ENCODE peak calls at places on chromosomes 3 and 15, in eight cellular contexts. One of them, this sample, is unnamed.

GRCh38 chr15:78837131-78837530 is 25.9 kb upstream of the ADAMTS7 start:
- DNase-seq in esophagus muscularis mucosa: no peak
- DNase-seq in stomach: no peak
- DNase-seq in HCT116: no peak
- DNase-seq in endothelial cell of umbilical vein: no peak
- DNase-seq in spleen: no peak
- DNase-seq in transverse colon: no peak
- DNase-seq in prostate gland: no peak
- DNase-seq in this sample: no peak

GRCh38 chr3:133935843-133936825 is 40.5 kb upstream of the RAB6B start:
- DNase-seq in esophagus muscularis mucosa: peak; percentile 88
- DNase-seq in stomach: peak; percentile 4
- DNase-seq in HCT116: no peak
- DNase-seq in endothelial cell of umbilical vein: no peak
- DNase-seq in spleen: peak; percentile 44
- DNase-seq in transverse colon: no peak
- DNase-seq in prostate gland: no peak
- DNase-seq in this sample: peak; percentile 28

GRCh38 chr3:15860014-15860934 is 62.5 kb upstream of the ANKRD28 start:
- DNase-seq in esophagus muscularis mucosa: no peak
- DNase-seq in stomach: peak; percentile 29
- DNase-seq in HCT116: peak; percentile 49
- DNase-seq in endothelial cell of umbilical vein: peak; percentile 32
- DNase-seq in spleen: peak; percentile 90
- DNase-seq in transverse colon: peak; percentile 46
- DNase-seq in prostate gland: peak; percentile 51
- DNase-seq in this sample: peak; percentile 75

GRCh38 chr3:179189764-179190163 is 41.6 kb downstream of the PIK3CA start:
- DNase-seq in esophagus muscularis mucosa: no peak
- DNase-seq in stomach: no peak
- DNase-seq in HCT116: no peak
- DNase-seq in endothelial cell of umbilical vein: peak; percentile 45
- DNase-seq in spleen: no peak
- DNase-seq in transverse colon: no peak
- DNase-seq in prostate gland: no peak
- DNase-seq in this sample: no peak

GRCh38 chr3:136350132-136350531 is 100.0 kb downstream of the PCCB start:
- DNase-seq in esophagus muscularis mucosa: no peak
- DNase-seq in stomach: no peak
- DNase-seq in HCT116: no peak
- DNase-seq in endothelial cell of umbilical vein: no peak
- DNase-seq in spleen: no peak
- DNase-seq in transverse colon: peak; percentile 14
- DNase-seq in prostate gland: no peak
- DNase-seq in this sample: peak; percentile 73

GRCh38 chr15:52233405-52233804 is 42.2 kb upstream of the GNB5 start:
- DNase-seq in esophagus muscularis mucosa: no peak
- DNase-seq in stomach: no peak
- DNase-seq in HCT116: no peak
- DNase-seq in endothelial cell of umbilical vein: no peak
- DNase-seq in spleen: no peak
- DNase-seq in transverse colon: no peak
- DNase-seq in prostate gland: no peak
- DNase-seq in this sample: no peak

GRCh38 chr3:15708882-15709677 is 88.7 kb downstream of the ANKRD28 start:
- DNase-seq in esophagus muscularis mucosa: no peak
- DNase-seq in stomach: no peak
- DNase-seq in HCT116: no peak
- DNase-seq in endothelial cell of umbilical vein: peak; percentile 39
- DNase-seq in spleen: no peak
- DNase-seq in transverse colon: no peak
- DNase-seq in prostate gland: no peak
- DNase-seq in this sample: no peak

GRCh38 chr3:24401090-24401810 is 93.4 kb downstream of the THRB start:
- DNase-seq in esophagus muscularis mucosa: no peak
- DNase-seq in stomach: no peak
- DNase-seq in HCT116: no peak
- DNase-seq in endothelial cell of umbilical vein: no peak
- DNase-seq in spleen: no peak
- DNase-seq in transverse colon: no peak
- DNase-seq in prostate gland: no peak
- DNase-seq in this sample: no peak

GRCh38 chr3:34957707-34958106 is 681.6 kb upstream of the ARPP21 start:
- DNase-seq in esophagus muscularis mucosa: no peak
- DNase-seq in stomach: no peak
- DNase-seq in HCT116: no peak
- DNase-seq in endothelial cell of umbilical vein: no peak
- DNase-seq in spleen: no peak
- DNase-seq in transverse colon: no peak
- DNase-seq in prostate gland: no peak
- DNase-seq in this sample: no peak

GRCh38 chr3:150184426-150185071 is 213.9 kb upstream of the PFN2 start:
- DNase-seq in esophagus muscularis mucosa: no peak
- DNase-seq in stomach: no peak
- DNase-seq in HCT116: no peak
- DNase-seq in endothelial cell of umbilical vein: no peak
- DNase-seq in spleen: no peak
- DNase-seq in transverse colon: no peak
- DNase-seq in prostate gland: no peak
- DNase-seq in this sample: no peak

GRCh38 chr15:60134609-60135008 is 130.5 kb downstream of the FOXB1 start:
- DNase-seq in esophagus muscularis mucosa: peak; percentile 29
- DNase-seq in stomach: no peak
- DNase-seq in HCT116: no peak
- DNase-seq in endothelial cell of umbilical vein: no peak
- DNase-seq in spleen: no peak
- DNase-seq in transverse colon: no peak
- DNase-seq in prostate gland: no peak
- DNase-seq in this sample: no peak

GRCh38 chr3:53069422-53070068 is 23.7 kb upstream of the SFMBT1 start:
- DNase-seq in esophagus muscularis mucosa: no peak
- DNase-seq in stomach: no peak
- DNase-seq in HCT116: no peak
- DNase-seq in endothelial cell of umbilical vein: no peak
- DNase-seq in spleen: peak; percentile 41
- DNase-seq in transverse colon: no peak
- DNase-seq in prostate gland: no peak
- DNase-seq in this sample: peak; percentile 24

GRCh38 chr3:185865277-185865676 is 40.4 kb upstream of the IGF2BP2 start:
- DNase-seq in esophagus muscularis mucosa: no peak
- DNase-seq in stomach: no peak
- DNase-seq in HCT116: no peak
- DNase-seq in endothelial cell of umbilical vein: no peak
- DNase-seq in spleen: no peak
- DNase-seq in transverse colon: no peak
- DNase-seq in prostate gland: no peak
- DNase-seq in this sample: no peak

GRCh38 chr3:66638717-66639116 is 137.9 kb upstream of the LRIG1 start:
- DNase-seq in esophagus muscularis mucosa: no peak
- DNase-seq in stomach: no peak
- DNase-seq in HCT116: peak; percentile 8
- DNase-seq in endothelial cell of umbilical vein: no peak
- DNase-seq in spleen: no peak
- DNase-seq in transverse colon: no peak
- DNase-seq in prostate gland: no peak
- DNase-seq in this sample: no peak

GRCh38 chr15:63517614-63518013 is 13.2 kb downstream of the USP3 start:
- DNase-seq in esophagus muscularis mucosa: peak; percentile 57
- DNase-seq in stomach: no peak
- DNase-seq in HCT116: no peak
- DNase-seq in endothelial cell of umbilical vein: no peak
- DNase-seq in spleen: no peak
- DNase-seq in transverse colon: peak; percentile 26
- DNase-seq in prostate gland: peak; percentile 23
- DNase-seq in this sample: no peak

GRCh38 chr3:101809178-101810022 is 30.4 kb downstream of the NXPE3 start:
- DNase-seq in esophagus muscularis mucosa: no peak
- DNase-seq in stomach: no peak
- DNase-seq in HCT116: peak; percentile 28
- DNase-seq in endothelial cell of umbilical vein: peak; percentile 69
- DNase-seq in spleen: no peak
- DNase-seq in transverse colon: peak; percentile 27
- DNase-seq in prostate gland: peak; percentile 29
- DNase-seq in this sample: no peak

GRCh38 chr3:183253364-183253960 is 409 bp downstream of the B3GNT5 start:
- DNase-seq in esophagus muscularis mucosa: no peak
- DNase-seq in stomach: peak; percentile 79
- DNase-seq in HCT116: no peak
- DNase-seq in endothelial cell of umbilical vein: peak; percentile 71
- DNase-seq in spleen: peak; percentile 93
- DNase-seq in transverse colon: peak; percentile 68
- DNase-seq in prostate gland: peak; percentile 75
- DNase-seq in this sample: peak; percentile 91

GRCh38 chr3:173748140-173748539 is 350.6 kb downstream of the NLGN1 start:
- DNase-seq in esophagus muscularis mucosa: no peak
- DNase-seq in stomach: no peak
- DNase-seq in HCT116: no peak
- DNase-seq in endothelial cell of umbilical vein: peak; percentile 83
- DNase-seq in spleen: no peak
- DNase-seq in transverse colon: no peak
- DNase-seq in prostate gland: no peak
- DNase-seq in this sample: no peak

GRCh38 chr15:49864251-49864650 is 243.4 kb downstream of the DTWD1 start:
- DNase-seq in esophagus muscularis mucosa: no peak
- DNase-seq in stomach: no peak
- DNase-seq in HCT116: no peak
- DNase-seq in endothelial cell of umbilical vein: no peak
- DNase-seq in spleen: no peak
- DNase-seq in transverse colon: no peak
- DNase-seq in prostate gland: no peak
- DNase-seq in this sample: no peak

GRCh38 chr15:41820791-41821423 is 7.0 kb upstream of the JMJD7 start:
- DNase-seq in esophagus muscularis mucosa: no peak
- DNase-seq in stomach: peak; percentile 83
- DNase-seq in HCT116: no peak
- DNase-seq in endothelial cell of umbilical vein: no peak
- DNase-seq in spleen: peak; percentile 58
- DNase-seq in transverse colon: no peak
- DNase-seq in prostate gland: peak; percentile 50
- DNase-seq in this sample: peak; percentile 55

GRCh38 chr3:152252750-152253149 is 16.0 kb upstream of the MBNL1 start:
- DNase-seq in esophagus muscularis mucosa: no peak
- DNase-seq in stomach: no peak
- DNase-seq in HCT116: no peak
- DNase-seq in endothelial cell of umbilical vein: no peak
- DNase-seq in spleen: no peak
- DNase-seq in transverse colon: no peak
- DNase-seq in prostate gland: no peak
- DNase-seq in this sample: no peak

GRCh38 chr3:42195879-42196330 is 70.1 kb downstream of the CCK start:
- DNase-seq in esophagus muscularis mucosa: no peak
- DNase-seq in stomach: no peak
- DNase-seq in HCT116: no peak
- DNase-seq in endothelial cell of umbilical vein: no peak
- DNase-seq in spleen: no peak
- DNase-seq in transverse colon: no peak
- DNase-seq in prostate gland: no peak
- DNase-seq in this sample: no peak

GRCh38 chr15:77419836-77420609 is at the start of gene PEAK1:
- DNase-seq in esophagus muscularis mucosa: peak; percentile 99
- DNase-seq in stomach: peak; percentile 100
- DNase-seq in HCT116: peak; percentile 96
- DNase-seq in endothelial cell of umbilical vein: peak; percentile 98
- DNase-seq in spleen: peak; percentile 100
- DNase-seq in transverse colon: peak; percentile 100
- DNase-seq in prostate gland: peak; percentile 99
- DNase-seq in this sample: peak; percentile 100
- TF ChIP-seq POLR2AphosphoS5 in esophagus muscularis mucosa: peak; percentile 94
- TF ChIP-seq POLR2AphosphoS5 in stomach: no peak
- TF ChIP-seq POLR2AphosphoS5 in HCT116: peak; percentile 75
- TF ChIP-seq POLR2AphosphoS5 in endothelial cell of umbilical vein: peak; percentile 92
- TF ChIP-seq POLR2AphosphoS5 in spleen: peak; percentile 93
- TF ChIP-seq POLR2AphosphoS5 in transverse colon: peak; percentile 93
- TF ChIP-seq POLR2AphosphoS5 in prostate gland: no peak
- TF ChIP-seq POLR2AphosphoS5 in this sample: peak; percentile 93

GRCh38 chr3:119702530-119703527 is at the start of gene CFAP91:
- DNase-seq in esophagus muscularis mucosa: peak; percentile 99
- DNase-seq in stomach: peak; percentile 98
- DNase-seq in HCT116: peak; percentile 68
- DNase-seq in endothelial cell of umbilical vein: peak; percentile 94
- DNase-seq in spleen: peak; percentile 97
- DNase-seq in transverse colon: peak; percentile 98
- DNase-seq in prostate gland: peak; percentile 96
- DNase-seq in this sample: peak; percentile 99

GRCh38 chr3:119700920-119701734 is 1.7 kb upstream of the CFAP91 start:
- DNase-seq in esophagus muscularis mucosa: no peak
- DNase-seq in stomach: no peak
- DNase-seq in HCT116: no peak
- DNase-seq in endothelial cell of umbilical vein: no peak
- DNase-seq in spleen: no peak
- DNase-seq in transverse colon: no peak
- DNase-seq in prostate gland: no peak
- DNase-seq in this sample: no peak

GRCh38 chr3:119700269-119700919 is 2.4 kb upstream of the CFAP91 start:
- DNase-seq in esophagus muscularis mucosa: no peak
- DNase-seq in stomach: no peak
- DNase-seq in HCT116: no peak
- DNase-seq in endothelial cell of umbilical vein: peak; percentile 46
- DNase-seq in spleen: no peak
- DNase-seq in transverse colon: peak; percentile 13
- DNase-seq in prostate gland: no peak
- DNase-seq in this sample: no peak

GRCh38 chr3:119703900-119704531 is 1.2 kb downstream of the CFAP91 start:
- DNase-seq in esophagus muscularis mucosa: no peak
- DNase-seq in stomach: no peak
- DNase-seq in HCT116: no peak
- DNase-seq in endothelial cell of umbilical vein: no peak
- DNase-seq in spleen: no peak
- DNase-seq in transverse colon: no peak
- DNase-seq in prostate gland: no peak
- DNase-seq in this sample: no peak
- H3K4me3 ChIP-seq in esophagus muscularis mucosa: peak overlapping the region; percentile 64
- H3K4me3 ChIP-seq in stomach: peak overlapping the region; percentile 59
- H3K4me3 ChIP-seq in HCT116: no peak overlapping the region
- H3K4me3 ChIP-seq in endothelial cell of umbilical vein: no peak overlapping the region
- H3K4me3 ChIP-seq in spleen: no peak overlapping the region
- H3K4me3 ChIP-seq in transverse colon: no peak overlapping the region
- H3K4me3 ChIP-seq in prostate gland: peak overlapping the region; percentile 47
- H3K4me3 ChIP-seq in this sample: no peak overlapping the region

GRCh38 chr15:27798807-27799206 is 300.3 kb downstream of the OCA2 start:
- DNase-seq in esophagus muscularis mucosa: no peak
- DNase-seq in stomach: no peak
- DNase-seq in HCT116: no peak
- DNase-seq in endothelial cell of umbilical vein: no peak
- DNase-seq in spleen: no peak
- DNase-seq in transverse colon: no peak
- DNase-seq in prostate gland: no peak
- DNase-seq in this sample: no peak
- H3K9me3 ChIP-seq in esophagus muscularis mucosa: no peaks in the 10 kb centered on the region
- H3K9me3 ChIP-seq in stomach: no peaks in the 10 kb centered on the region
- H3K9me3 ChIP-seq in HCT116: peaks cover 11% of the 10 kb centered on the region
- H3K9me3 ChIP-seq in endothelial cell of umbilical vein: peaks cover 6% of the 10 kb centered on the region
- H3K9me3 ChIP-seq in spleen: no peaks in the 10 kb centered on the region
- H3K9me3 ChIP-seq in transverse colon: no peaks in the 10 kb centered on the region
- H3K9me3 ChIP-seq in prostate gland: no peaks in the 10 kb centered on the region
- H3K9me3 ChIP-seq in this sample: no peaks in the 10 kb centered on the region

DNA sequence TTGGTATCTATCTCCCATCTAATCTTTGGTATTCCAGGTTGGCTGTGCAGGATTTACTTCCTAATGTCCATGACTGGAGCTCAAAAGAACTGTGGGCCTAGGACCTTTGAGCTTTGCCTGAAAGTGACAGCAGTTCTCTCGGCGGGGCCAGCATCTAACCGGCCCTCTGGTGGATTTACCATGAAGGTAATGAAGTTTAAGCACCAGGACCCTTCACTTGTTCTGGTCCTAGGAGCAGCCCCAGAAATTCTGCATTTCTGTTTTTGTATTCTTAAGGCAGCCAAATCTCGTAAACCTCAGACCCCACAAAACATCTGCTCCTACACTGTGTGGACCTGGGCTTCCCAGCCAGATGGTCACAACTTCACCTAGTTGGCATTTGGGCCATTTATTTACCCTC is 13.0 kb downstream of the CALML4 start:
- DNase-seq in esophagus muscularis mucosa: no peak
- DNase-seq in stomach: no peak
- DNase-seq in HCT116: no peak
- DNase-seq in endothelial cell of umbilical vein: no peak
- DNase-seq in spleen: no peak
- DNase-seq in transverse colon: no peak
- DNase-seq in prostate gland: no peak
- DNase-seq in this sample: no peak
- TF ChIP-seq POLR2AphosphoS5 in esophagus muscularis mucosa: no peak
- TF ChIP-seq POLR2AphosphoS5 in stomach: no peak
- TF ChIP-seq POLR2AphosphoS5 in HCT116: peak; percentile 36
- TF ChIP-seq POLR2AphosphoS5 in endothelial cell of umbilical vein: no peak
- TF ChIP-seq POLR2AphosphoS5 in spleen: no peak
- TF ChIP-seq POLR2AphosphoS5 in transverse colon: no peak
- TF ChIP-seq POLR2AphosphoS5 in prostate gland: no peak
- TF ChIP-seq POLR2AphosphoS5 in this sample: no peak